ENCODE peak calls at places on chromosomes 5 and 9, in nine cellular contexts. B is M059J; T is activated CD8-positive, alpha-beta memory T cell treated with anti-CD3 and anti-CD28 coated beads, Interleukin-2, amount 50 U/mL, for 4 hours; R is D721Med; M is T47D; J is stimulated activated CD8-positive, alpha-beta memory T cell treated with anti-CD3 and anti-CD28 coated beads, Interleukin-2, amount 100 ng/mL, for 48 hours; Y is adrenal gland; W is cardiac muscle cell; N is right atrium auricular region. E is an unnamed sample.
A peak's percentile ranks its signal among the peaks of the same experiment; 100 is the strongest.

GRCh38 chr9:78369644-78370219 is 72.8 kb downstream of the PSAT1 start:
- DNase-seq in B (peak; percentile 64), T (peak; percentile 59), R (no peak), M (peak; percentile 23), J (peak; percentile 41), Y (peak; percentile 88), W (peak; percentile 90), N (peak; percentile 75), E (peak; percentile 67)

GRCh38 chr5:91162534-91163381 is 220.4 kb downstream of the ARRDC3 start:
- DNase-seq in B (peak; percentile 93), T (peak; percentile 39), R (no peak), M (no peak), J (peak; percentile 38), Y (peak; percentile 85), W (peak; percentile 92), N (peak; percentile 81), E (peak; percentile 24)

GRCh38 chr5:72572236-72572765 is 65.1 kb upstream of the ZNF366 start:
- DNase-seq in B (no peak), T (no peak), R (no peak), M (no peak), J (no peak), Y (no peak), W (no peak), N (no peak), E (no peak)

GRCh38 chr5:150026682-150027172 is 26.2 kb downstream of the HMGXB3 start:
- DNase-seq in B (no peak), T (no peak), R (no peak), M (no peak), J (no peak), Y (no peak), W (no peak), N (no peak), E (no peak)

GRCh38 chr5:155605898-155606297 is 592.3 kb downstream of the KIF4B start:
- DNase-seq in B (no peak), T (no peak), R (no peak), M (no peak), J (no peak), Y (no peak), W (no peak), N (no peak), E (no peak)

GRCh38 chr9:73118898-73119554 is 32.6 kb upstream of the ANXA1 start:
- DNase-seq in B (peak; percentile 94), T (no peak), R (no peak), M (no peak), J (no peak), Y (no peak), W (peak; percentile 73), N (no peak), E (no peak)

GRCh38 chr9:114484854-114485443 is 20.3 kb downstream of the WHRN start:
- DNase-seq in B (peak; percentile 99), T (peak; percentile 37), R (no peak), M (no peak), J (peak; percentile 33), Y (peak; percentile 68), W (peak; percentile 47), N (no peak), E (peak; percentile 72)

GRCh38 chr9:27086818-27087680 is 22.0 kb upstream of the TEK start:
- DNase-seq in B (peak; percentile 87), T (no peak), R (no peak), M (no peak), J (no peak), Y (no peak), W (peak; percentile 67), N (no peak), E (no peak)

GRCh38 chr5:135829681-135830383 is 4.6 kb upstream of the SLC25A48 start:
- DNase-seq in B (peak; percentile 53), T (no peak), R (peak; percentile 68), M (peak; percentile 72), J (peak; percentile 30), Y (peak; percentile 85), W (peak; percentile 67), N (peak; percentile 57), E (peak; percentile 73)

GRCh38 chr9:105690742-105691141 is 3.6 kb upstream of the TMEM38B start:
- DNase-seq in B (peak; percentile 21), T (no peak), R (no peak), M (peak; percentile 32), J (no peak), Y (no peak), W (peak; percentile 23), N (no peak), E (no peak)

GRCh38 chr5:108481355-108481931 is 99.5 kb upstream of the FBXL17 start:
- DNase-seq in B (peak; percentile 35), T (no peak), R (no peak), M (peak; percentile 3), J (no peak), Y (peak; percentile 5), W (peak; percentile 55), N (no peak), E (no peak)

GRCh38 chr5:157977957-157978505 is 119.1 kb upstream of the CLINT1 start:
- DNase-seq in B (peak; percentile 37), T (no peak), R (no peak), M (no peak), J (no peak), Y (peak; percentile 52), W (no peak), N (no peak), E (no peak)

GRCh38 chr9:4530375-4530774 is 40.1 kb downstream of the SLC1A1 start:
- DNase-seq in B (peak; percentile 90), T (no peak), R (no peak), M (no peak), J (no peak), Y (no peak), W (peak; percentile 25), N (no peak), E (no peak)

GRCh38 chr5:59768204-59769040 is 125.1 kb downstream of the PDE4D start:
- DNase-seq in B (peak; percentile 88), T (no peak), R (no peak), M (no peak), J (no peak), Y (peak; percentile 42), W (peak; percentile 87), N (peak; percentile 64), E (no peak)

GRCh38 chr9:126965541-126966428 is 51.2 kb downstream of the RALGPS1 start:
- DNase-seq in B (peak; percentile 53), T (peak; percentile 58), R (peak; percentile 33), M (peak; percentile 59), J (no peak), Y (peak; percentile 72), W (peak; percentile 79), N (no peak), E (peak; percentile 24)

GRCh38 chr5:111495159-111495558 is 17.2 kb downstream of the STARD4 start:
- DNase-seq in B (no peak), T (no peak), R (no peak), M (no peak), J (no peak), Y (no peak), W (no peak), N (no peak), E (no peak)

GRCh38 chr5:33973271-33973670 is 11.2 kb downstream of the SLC45A2 start:
- DNase-seq in B (no peak), T (no peak), R (no peak), M (no peak), J (no peak), Y (no peak), W (no peak), N (no peak), E (no peak)

GRCh38 chr5:36073595-36074216 is 7.0 kb upstream of the UGT3A2 start:
- DNase-seq in B (peak; percentile 40), T (no peak), R (no peak), M (no peak), J (no peak), Y (no peak), W (peak; percentile 14), N (no peak), E (no peak)

E was measured in stimulated activated effector memory CD8-positive, alpha-beta T cell treated with anti-CD3 and anti-CD28 coated beads, Interleukin-12 subunit alpha, Interleukin-12 subunit beta, amount 100 ng/mL, for 72 hours.